ENCODE peak calls at places on chromosomes 4 and X, in five cellular contexts. C is H9, Q is HT-29, I is fibroblast of the conjunctiva, L is colonic mucosa. E is an unnamed sample.

GRCh38 chr4:73487233-73487632 is 5.7 kb downstream of the AFM start:
- DNase-seq in C (no peak), Q (no peak), I (no peak), L (no peak), E (no peak)

GRCh38 chr4:121428721-121429120 is 47.9 kb upstream of the QRFPR start:
- DNase-seq in C (no peak), Q (peak; percentile 16), I (peak; percentile 13), L (no peak), E (no peak)

GRCh38 chr4:24965627-24966026 is 52.8 kb upstream of the CCDC149 start:
- DNase-seq in C (peak; percentile 24), Q (no peak), I (no peak), L (no peak), E (no peak)

GRCh38 chrX:148661035-148661434 is 160.6 kb downstream of the AFF2 start:
- DNase-seq in C (no peak), Q (no peak), I (no peak), L (no peak), E (no peak)

GRCh38 chr4:76053730-76054129 is 17.9 kb upstream of the CXCL11 start:
- DNase-seq in C (no peak), Q (no peak), I (no peak), L (no peak), E (no peak)

GRCh38 chr4:120055167-120055566 is 11.5 kb downstream of the MAD2L1 start:
- DNase-seq in C (no peak), Q (no peak), I (no peak), L (no peak), E (no peak)

GRCh38 chrX:69025802-69026301 is 139.4 kb downstream of the PJA1 start:
- DNase-seq in C (no peak), Q (peak; percentile 62), I (peak; percentile 24), L (no peak), E (no peak)

GRCh38 chr4:82284475-82284857 is 89.3 kb downstream of the HNRNPD start:
- DNase-seq in C (no peak), Q (no peak), I (no peak), L (no peak), E (no peak)

GRCh38 chr4:75940692-75941253 is at the start of gene NAAA:
- DNase-seq in C (peak; percentile 83), Q (peak; percentile 67), I (peak; percentile 37), L (peak; percentile 88), E (peak; percentile 36)